ENCODE peak calls at places on chromosomes 5 and 9, in four cellular contexts. G is MM.1S, A is mesenchymal stem cell, X is HepG2. Y is an unnamed sample. For H3K9me3, the result is how much of the 10 kb centered on the place peaks cover.

GRCh38 chr5:142674438-142675210 is 11.3 kb downstream of the FGF1 start:
- DNase-seq in G (no peak), X (no peak), A (peak), Y (no peak)

GRCh38 chr5:137320056-137321045 is 178.8 kb downstream of the SPOCK1 start:
- DNase-seq in G (peak), X (peak), A (peak), Y (peak)

GRCh38 chr5:74503-75109 is 17.4 kb upstream of the PLEKHG4B start:
- DNase-seq in X (no peak), A (no peak), G (no peak), Y (no peak)

GRCh38 chr5:108728566-108729305 is 19.0 kb upstream of the FER start:
- DNase-seq in X (no peak), A (no peak), G (peak), Y (peak)

GRCh38 chr9:126723807-126724172 is 81.0 kb upstream of the ZBTB43 start:
- DNase-seq in A (peak), X (no peak), G (no peak), Y (no peak)

GRCh38 chr5:98796197-98796972 is 22.9 kb downstream of the RGMB start:
- DNase-seq in A (peak), G (peak), X (peak), Y (peak)

GRCh38 chr9:119675951-119676350 is 306.7 kb upstream of the BRINP1 start:
- DNase-seq in A (no peak), X (no peak), G (no peak), Y (no peak)

GRCh38 chr9:127347831-127348699 is 48.9 kb upstream of the SLC2A8 start:
- DNase-seq in A (peak), G (no peak), X (peak), Y (no peak)

GRCh38 chr9:84368593-84368992 is 28.0 kb upstream of the SLC28A3 start:
- DNase-seq in X (no peak), G (no peak), A (peak), Y (no peak)

DNA sequence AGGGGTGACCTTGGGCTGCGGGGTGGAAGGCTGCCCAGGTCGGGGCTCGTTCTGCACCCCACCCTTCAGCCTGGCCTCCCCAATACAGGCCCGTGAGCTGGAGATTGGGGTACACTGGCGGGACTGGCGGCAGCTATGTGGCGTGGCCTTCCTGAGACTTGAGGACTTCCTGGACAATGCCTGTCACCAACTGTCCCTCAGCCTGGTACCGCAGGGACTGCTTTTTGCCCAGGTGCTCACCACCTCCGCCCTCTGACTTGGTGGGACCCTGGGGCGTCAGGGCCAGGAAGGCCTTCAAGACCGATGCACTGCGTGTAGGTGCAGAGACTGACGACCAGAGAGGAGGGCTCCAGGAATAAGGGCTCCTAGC is 10.5 kb downstream of the ZDHHC12 start:
- DNase-seq in A (no peak), G (no peak), X (no peak), Y (no peak)
- H3K9ac ChIP-seq in A (no peak), G (no peak), X (no peak), Y (no peak)

DNA sequence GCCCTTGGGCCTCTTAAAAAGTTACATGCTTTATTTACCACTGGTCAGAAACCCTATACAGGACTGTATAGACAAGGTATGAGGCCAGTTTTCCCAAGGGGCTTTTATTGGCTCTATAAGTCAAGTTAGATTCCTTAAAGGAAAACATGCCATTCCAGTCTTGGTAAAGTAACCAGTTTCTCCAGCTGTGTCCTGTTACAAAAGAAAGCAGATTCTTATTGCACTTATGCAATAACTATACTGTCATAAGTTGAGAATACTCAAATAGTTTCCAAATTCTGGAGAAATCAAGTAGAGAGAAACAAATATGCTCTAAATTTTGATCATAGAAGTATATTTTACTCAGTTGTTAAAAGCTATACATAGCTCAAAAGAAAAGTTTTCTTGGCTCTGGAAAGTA is 47.2 kb downstream of the PTGS1 start:
- DNase-seq in A (no peak), X (no peak), G (no peak), Y (no peak)
- H3K9me3 ChIP-seq in A (under half), X (under half), G (under half), Y (under half)

GRCh38 chr9:77449177-77450092 is 198.7 kb downstream of the GNA14 start:
- DNase-seq in G (no peak), X (no peak), A (peak), Y (no peak)
- H3K9ac ChIP-seq in G (no peak), X (no peak), A (no peak), Y (no peak)

GRCh38 chr9:40926404-40927259 is 201.8 kb downstream of the FOXD4L6 start:
- DNase-seq in G (no peak), A (no peak), X (no peak), Y (no peak)

GRCh38 chr9:40927851-40928802 is 200.4 kb downstream of the FOXD4L6 start:
- DNase-seq in A (no peak), G (no peak), X (no peak), Y (no peak)

GRCh38 chr9:40928803-40929487 is 199.5 kb downstream of the FOXD4L6 start:
- DNase-seq in X (no peak), A (no peak), G (no peak), Y (no peak)

GRCh38 chr9:40927260-40927631 is 201.2 kb downstream of the FOXD4L6 start:
- DNase-seq in G (no peak), X (no peak), A (no peak), Y (no peak)

GRCh38 chr9:40925149-40925548 is 203.3 kb downstream of the FOXD4L6 start:
- DNase-seq in X (no peak), G (no peak), A (no peak), Y (no peak)
- H3K9me3 ChIP-seq in X (under half), G (under half), A (half or more), Y (under half)

GRCh38 chr5:112929336-112930081 is 7.5 kb upstream of the REEP5 start:
- DNase-seq in X (no peak), G (peak), A (no peak), Y (peak)
- H3K9ac ChIP-seq in X (no peak), G (peak), A (no peak), Y (no peak)

DNA sequence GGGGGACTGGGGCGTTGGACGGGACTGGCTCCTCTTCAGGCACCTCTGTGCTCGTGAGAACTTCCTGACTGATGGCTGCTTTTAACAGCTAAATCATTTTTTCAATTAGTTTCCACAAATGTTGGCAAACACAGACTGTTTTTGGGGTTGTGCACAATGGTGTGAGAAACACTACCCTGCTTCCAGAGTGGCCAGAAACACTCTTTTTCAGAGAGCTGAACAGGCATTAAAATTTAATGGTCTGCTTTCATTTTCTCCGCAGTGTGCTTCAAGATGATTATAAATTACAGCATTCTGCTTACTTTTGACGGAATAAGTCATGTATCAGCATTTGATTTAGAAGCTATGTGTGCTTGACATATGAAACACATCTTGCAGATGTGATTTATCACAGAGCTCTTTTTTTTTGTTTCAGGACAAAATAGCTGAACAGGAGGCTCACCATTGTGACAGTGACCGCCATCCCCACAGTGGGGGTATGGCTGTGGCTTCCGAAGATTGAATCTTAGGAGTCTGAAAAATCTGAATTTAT is 454.5 kb upstream of the ZNF608 start:
- DNase-seq in A (peak), X (no peak), G (no peak), Y (no peak)
- H3K9me3 ChIP-seq in A (under half), X (under half), G (under half), Y (under half)

GRCh38 chr5:11906495-11906894 is 2.2 kb upstream of the CTNND2 start:
- DNase-seq in A (no peak), X (no peak), G (no peak), Y (no peak)

GRCh38 chr5:11904270-11904906 is at the start of gene CTNND2:
- DNase-seq in X (no peak), G (peak), A (peak), Y (no peak)

GRCh38 chr5:11905209-11905608 is 963 bp upstream of the CTNND2 start:
- DNase-seq in A (no peak), X (no peak), G (peak), Y (no peak)

GRCh38 chr5:11903614-11904269 is 504 bp downstream of the CTNND2 start:
- DNase-seq in G (peak), A (peak), X (no peak), Y (no peak)

GRCh38 chr5:11909471-11909870 is 5.2 kb upstream of the CTNND2 start:
- DNase-seq in X (no peak), A (no peak), G (no peak), Y (no peak)
- H3K9ac ChIP-seq in X (no peak), A (no peak), G (no peak), Y (no peak)